ENCODE peak calls at places on chromosome 15, in nine cellular contexts. A is cardiac septum, X is GM12864, F is neural crest cell, L is retinal pigment epithelial cell, U is RPMI7951, W is GM13977, I is T-helper 17 cell, V is bronchial epithelial cell. J is an unnamed sample.
A peak's percentile ranks its signal among the peaks of the same experiment; 100 is the strongest.

GRCh38 chr15:72319360-72319984 is 485 bp downstream of the CELF6 start:
- DNase-seq in A (peak; percentile 85), V (peak; percentile 13), X (no peak), W (peak; percentile 74), U (peak; percentile 66), F (peak; percentile 79), L (no peak), I (peak; percentile 53), J (peak; percentile 25)

GRCh38 chr15:41928637-41929620 is 35.1 kb upstream of the SPTBN5 start:
- DNase-seq in U (peak; percentile 95), F (no peak), A (peak; percentile 87), I (no peak), L (no peak), X (no peak), W (peak; percentile 67), V (no peak), J (no peak)

GRCh38 chr15:76987896-76988860 is 6.7 kb upstream of the PSTPIP1 start:
- DNase-seq in A (peak; percentile 89), L (no peak), U (no peak), F (no peak), I (no peak), X (peak; percentile 92), W (peak; percentile 83), V (no peak), J (no peak)

GRCh38 chr15:69074843-69075224 is 60.3 kb downstream of the NOX5 start:
- DNase-seq in A (no peak), W (no peak), V (no peak), U (no peak), F (no peak), L (peak; percentile 24), I (no peak), X (no peak), J (no peak)

GRCh38 chr15:25170781-25171110 is 216.0 kb downstream of the SNRPN start:
- DNase-seq in W (no peak), X (no peak), U (no peak), V (no peak), A (no peak), F (no peak), L (no peak), I (peak; percentile 4), J (no peak)

GRCh38 chr15:64460737-64461576 is 579 bp downstream of the ZNF609 start:
- DNase-seq in W (peak; percentile 70), A (no peak), I (no peak), X (no peak), V (peak; percentile 81), L (no peak), U (peak; percentile 86), F (no peak), J (peak; percentile 16)

GRCh38 chr15:69045810-69046209 is 31.3 kb downstream of the NOX5 start:
- DNase-seq in I (no peak), V (no peak), U (peak; percentile 90), F (peak; percentile 35), L (peak; percentile 17), W (no peak), A (no peak), X (no peak), J (no peak)

GRCh38 chr15:42069025-42069424 is 25.3 kb downstream of the PLA2G4D start:
- DNase-seq in U (no peak), L (no peak), X (no peak), V (no peak), I (no peak), W (no peak), A (no peak), F (no peak), J (no peak)

GRCh38 chr15:90338483-90338980 is 13.6 kb upstream of the ZNF774 start:
- DNase-seq in X (no peak), W (no peak), A (no peak), F (no peak), U (no peak), L (no peak), V (peak; percentile 83), I (no peak), J (no peak)

GRCh38 chr15:44535092-44535491 is 1.9 kb upstream of the EIF3J start:
- DNase-seq in X (no peak), A (no peak), V (no peak), U (no peak), W (no peak), L (no peak), I (no peak), F (no peak), J (no peak)

GRCh38 chr15:89625716-89626115 is 29.6 kb downstream of the KIF7 start:
- DNase-seq in I (no peak), A (peak; percentile 41), V (no peak), W (no peak), X (no peak), L (no peak), F (no peak), U (no peak), J (no peak)

GRCh38 chr15:69035205-69035917 is 20.9 kb downstream of the NOX5 start:
- DNase-seq in L (no peak), I (no peak), V (peak; percentile 77), W (no peak), F (peak; percentile 22), U (no peak), A (peak; percentile 73), X (no peak), J (no peak)

GRCh38 chr15:69472575-69472974 is 20.0 kb downstream of the RPLP1 start:
- DNase-seq in A (no peak), X (no peak), V (no peak), L (no peak), U (no peak), W (no peak), I (no peak), F (no peak), J (no peak)

GRCh38 chr15:63018639-63019038 is 23.9 kb upstream of the TPM1 start:
- DNase-seq in U (peak; percentile 54), W (no peak), I (no peak), X (no peak), F (no peak), L (no peak), V (peak; percentile 71), A (no peak), J (no peak)

GRCh38 chr15:60674704-60675405 is 195.9 kb upstream of the ICE2 start:
- DNase-seq in X (no peak), F (no peak), A (no peak), L (no peak), U (no peak), I (no peak), W (no peak), V (no peak), J (no peak)

GRCh38 chr15:65796610-65797012 is 4.5 kb upstream of the DENND4A start:
- DNase-seq in L (no peak), X (no peak), F (no peak), V (peak; percentile 98), I (no peak), A (no peak), U (peak; percentile 61), W (no peak), J (no peak)

GRCh38 chr15:40932146-40932545 is 3.0 kb downstream of the DLL4 start:
- DNase-seq in V (no peak), A (no peak), X (no peak), W (no peak), I (no peak), L (no peak), F (no peak), U (no peak), J (no peak)

GRCh38 chr15:80526556-80527340 is 122.6 kb downstream of the ARNT2 start:
- DNase-seq in L (no peak), X (no peak), W (no peak), I (no peak), A (no peak), F (no peak), V (no peak), U (peak; percentile 65), J (no peak)

GRCh38 chr15:63530235-63530634 is 25.8 kb downstream of the USP3 start:
- DNase-seq in F (no peak), U (no peak), V (no peak), A (no peak), W (no peak), L (no peak), X (no peak), I (no peak), J (no peak)

GRCh38 chr15:41281236-41281635 is 50.2 kb downstream of the CHP1 start:
- DNase-seq in I (no peak), V (peak; percentile 86), A (no peak), W (no peak), L (peak; percentile 82), X (no peak), F (no peak), U (peak; percentile 79), J (no peak)

GRCh38 chr15:74402873-74403589 is 30.7 kb downstream of the SEMA7A start:
- DNase-seq in W (peak; percentile 73), F (no peak), V (no peak), I (no peak), A (peak; percentile 86), X (no peak), L (no peak), U (peak; percentile 46), J (no peak)

GRCh38 chr15:89164712-89165211 is 56.6 kb downstream of the RLBP1 start:
- DNase-seq in U (no peak), I (no peak), W (no peak), A (no peak), V (no peak), X (no peak), L (no peak), F (no peak), J (no peak)

GRCh38 chr15:92050220-92050898 is 196.9 kb downstream of the SLCO3A1 start:
- DNase-seq in A (no peak), I (no peak), U (no peak), X (no peak), W (no peak), L (no peak), V (no peak), F (no peak), J (no peak)

J was measured in effector CD4-positive, alpha-beta T cell.